ENCODE peak calls at places on chromosome 10, in ten cellular contexts. E is uterus; R is globus pallidus; N is effector memory CD4-positive, alpha-beta T cell; M is heart left ventricle; P is breast epithelium; Q is mammary epithelial cell; C is RWPE1; W is cardiac muscle cell; I is sigmoid colon. D is an unnamed sample.

GRCh38 chr10:8056891-8057331 is 2.4 kb downstream of the GATA3 start:
- DNase-seq in E (no peak), R (no peak), N (no peak), M (no peak), P (no peak), Q (peak), C (no peak), W (no peak), I (no peak), D (no peak)

GRCh38 chr10:22133640-22134624 is 83.9 kb downstream of the EBLN1 start:
- DNase-seq in E (no peak), R (no peak), N (no peak), M (no peak), P (no peak), Q (no peak), C (no peak), W (peak), I (no peak), D (no peak)

GRCh38 chr10:127462643-127463295 is 86.3 kb upstream of the NPS start:
- DNase-seq in E (no peak), R (no peak), N (no peak), M (no peak), P (no peak), Q (peak), C (no peak), W (no peak), I (no peak), D (no peak)

GRCh38 chr10:3720228-3721019 is 64.6 kb downstream of the KLF6 start:
- DNase-seq in E (no peak), R (peak), N (no peak), M (peak), P (no peak), Q (peak), C (peak), W (peak), I (peak), D (peak)

GRCh38 chr10:58511765-58512469 is 755 bp upstream of the BICC1 start:
- DNase-seq in E (peak), R (no peak), N (no peak), M (peak), P (no peak), Q (no peak), C (no peak), W (peak), I (no peak), D (peak)

GRCh38 chr10:66455304-66455703 is 470.5 kb upstream of the LRRTM3 start:
- DNase-seq in E (no peak), R (no peak), N (no peak), M (no peak), P (no peak), Q (peak), C (no peak), W (no peak), I (no peak), D (no peak)

GRCh38 chr10:90175161-90175681 is 473.8 kb downstream of the KIF20B start:
- DNase-seq in E (no peak), R (no peak), N (no peak), M (no peak), P (no peak), Q (peak), C (peak), W (peak), I (no peak), D (no peak)

GRCh38 chr10:118458957-118459641 is 117.0 kb upstream of the FAM204A start:
- DNase-seq in E (no peak), R (no peak), N (no peak), M (no peak), P (no peak), Q (no peak), C (no peak), W (no peak), I (no peak), D (no peak)

GRCh38 chr10:11165591-11166543 is 148.2 kb downstream of the CELF2 start:
- DNase-seq in E (peak), R (no peak), N (peak), M (peak), P (no peak), Q (no peak), C (peak), W (no peak), I (peak), D (peak)

GRCh38 chr10:66746246-66746645 is 179.6 kb upstream of the LRRTM3 start:
- DNase-seq in E (no peak), R (no peak), N (no peak), M (no peak), P (no peak), Q (no peak), C (no peak), W (peak), I (no peak), D (peak)

GRCh38 chr10:100504101-100504500 is 15.6 kb downstream of the SEC31B start:
- DNase-seq in E (no peak), R (no peak), N (no peak), M (no peak), P (no peak), Q (no peak), C (no peak), W (peak), I (no peak), D (no peak)

GRCh38 chr10:87079106-87079836 is 15.4 kb downstream of the GLUD1 start:
- DNase-seq in E (no peak), R (no peak), N (no peak), M (no peak), P (no peak), Q (no peak), C (no peak), W (no peak), I (no peak), D (no peak)

GRCh38 chr10:125035136-125035535 is 93.2 kb downstream of the ZRANB1 start:
- DNase-seq in E (no peak), R (no peak), N (no peak), M (no peak), P (no peak), Q (peak), C (peak), W (peak), I (no peak), D (peak)

GRCh38 chr10:27355918-27356573 is 115.4 kb upstream of the ACBD5 start:
- DNase-seq in E (no peak), R (no peak), N (no peak), M (no peak), P (no peak), Q (no peak), C (no peak), W (peak), I (no peak), D (no peak)

GRCh38 chr10:5587151-5588079 is 62.7 kb downstream of the CALML3 start:
- DNase-seq in E (no peak), R (no peak), N (no peak), M (peak), P (no peak), Q (no peak), C (no peak), W (peak), I (peak), D (no peak)

GRCh38 chr10:35569836-35570235 is 35.3 kb upstream of the GJD4 start:
- DNase-seq in E (no peak), R (no peak), N (no peak), M (no peak), P (no peak), Q (no peak), C (no peak), W (no peak), I (no peak), D (no peak)

GRCh38 chr10:127310389-127310788 is 114.0 kb upstream of the INSYN2A start:
- DNase-seq in E (no peak), R (no peak), N (no peak), M (no peak), P (no peak), Q (no peak), C (no peak), W (no peak), I (no peak), D (no peak)

GRCh38 chr10:100370976-100371706 is 24.1 kb downstream of the SCD start:
- DNase-seq in E (peak), R (peak), N (peak), M (peak), P (peak), Q (peak), C (peak), W (peak), I (peak), D (peak)

GRCh38 chr10:133396035-133396624 is 2.2 kb downstream of the MTG1 start:
- DNase-seq in E (no peak), R (no peak), N (no peak), M (no peak), P (no peak), Q (no peak), C (no peak), W (no peak), I (peak), D (peak)